ENCODE peak calls at places on chromosomes 6 and 20, in ten cellular contexts. One of them, this sample, is unnamed.

GRCh38 chr6:134026597-134026996 is 25.8 kb downstream of the SLC2A12 start:
- DNase-seq in GM12865: no peak
- DNase-seq in GM12878: no peak
- DNase-seq in fibroblast of pulmonary artery: peak; percentile 5
- DNase-seq in GM06990: no peak
- DNase-seq in AG04449: no peak
- DNase-seq in stomach: no peak
- DNase-seq in neural progenitor cell: no peak
- DNase-seq in fibroblast of lung: peak; percentile 56
- DNase-seq in osteocyte: no peak
- DNase-seq in this sample: peak; percentile 40

GRCh38 chr6:28634406-28634757 is 108.7 kb downstream of the GPX5 start:
- DNase-seq in GM12865: no peak
- DNase-seq in GM12878: no peak
- DNase-seq in fibroblast of pulmonary artery: no peak
- DNase-seq in GM06990: no peak
- DNase-seq in AG04449: no peak
- DNase-seq in stomach: no peak
- DNase-seq in neural progenitor cell: no peak
- DNase-seq in fibroblast of lung: no peak
- DNase-seq in osteocyte: no peak
- DNase-seq in this sample: no peak

GRCh38 chr6:29627762-29628418 is 5.1 kb downstream of the GABBR1 start:
- DNase-seq in GM12865: no peak
- DNase-seq in GM12878: no peak
- DNase-seq in fibroblast of pulmonary artery: peak; percentile 93
- DNase-seq in GM06990: no peak
- DNase-seq in AG04449: no peak
- DNase-seq in stomach: peak; percentile 52
- DNase-seq in neural progenitor cell: peak; percentile 91
- DNase-seq in fibroblast of lung: peak; percentile 89
- DNase-seq in osteocyte: peak; percentile 88
- DNase-seq in this sample: peak; percentile 22

GRCh38 chr6:80363501-80363900 is 257.0 kb downstream of the BCKDHB start:
- DNase-seq in GM12865: no peak
- DNase-seq in GM12878: no peak
- DNase-seq in fibroblast of pulmonary artery: peak; percentile 39
- DNase-seq in GM06990: no peak
- DNase-seq in AG04449: no peak
- DNase-seq in stomach: no peak
- DNase-seq in neural progenitor cell: no peak
- DNase-seq in fibroblast of lung: peak; percentile 23
- DNase-seq in osteocyte: no peak
- DNase-seq in this sample: no peak

GRCh38 chr6:18431581-18431980 is 44.4 kb downstream of the RNF144B start:
- DNase-seq in GM12865: no peak
- DNase-seq in GM12878: no peak
- DNase-seq in fibroblast of pulmonary artery: no peak
- DNase-seq in GM06990: no peak
- DNase-seq in AG04449: no peak
- DNase-seq in stomach: no peak
- DNase-seq in neural progenitor cell: no peak
- DNase-seq in fibroblast of lung: no peak
- DNase-seq in osteocyte: no peak
- DNase-seq in this sample: no peak

GRCh38 chr6:137921823-137922222 is 54.8 kb downstream of the TNFAIP3 start:
- DNase-seq in GM12865: peak; percentile 66
- DNase-seq in GM12878: no peak
- DNase-seq in fibroblast of pulmonary artery: no peak
- DNase-seq in GM06990: no peak
- DNase-seq in AG04449: no peak
- DNase-seq in stomach: no peak
- DNase-seq in neural progenitor cell: no peak
- DNase-seq in fibroblast of lung: no peak
- DNase-seq in osteocyte: no peak
- DNase-seq in this sample: no peak

GRCh38 chr20:37161830-37162549 is 17.1 kb upstream of the RPN2 start:
- DNase-seq in GM12865: no peak
- DNase-seq in GM12878: no peak
- DNase-seq in fibroblast of pulmonary artery: no peak
- DNase-seq in GM06990: no peak
- DNase-seq in AG04449: no peak
- DNase-seq in stomach: no peak
- DNase-seq in neural progenitor cell: no peak
- DNase-seq in fibroblast of lung: no peak
- DNase-seq in osteocyte: no peak
- DNase-seq in this sample: no peak

GRCh38 chr20:62409086-62409853 is 2.2 kb upstream of the CABLES2 start:
- DNase-seq in GM12865: no peak
- DNase-seq in GM12878: no peak
- DNase-seq in fibroblast of pulmonary artery: no peak
- DNase-seq in GM06990: no peak
- DNase-seq in AG04449: no peak
- DNase-seq in stomach: no peak
- DNase-seq in neural progenitor cell: no peak
- DNase-seq in fibroblast of lung: no peak
- DNase-seq in osteocyte: no peak
- DNase-seq in this sample: no peak

GRCh38 chr6:126661646-126662045 is 321.7 kb downstream of the CENPW start:
- DNase-seq in GM12865: no peak
- DNase-seq in GM12878: no peak
- DNase-seq in fibroblast of pulmonary artery: peak; percentile 83
- DNase-seq in GM06990: no peak
- DNase-seq in AG04449: peak; percentile 86
- DNase-seq in stomach: no peak
- DNase-seq in neural progenitor cell: no peak
- DNase-seq in fibroblast of lung: peak; percentile 71
- DNase-seq in osteocyte: no peak
- DNase-seq in this sample: no peak

GRCh38 chr6:49097116-49097515 is 365.9 kb downstream of the MMUT start:
- DNase-seq in GM12865: no peak
- DNase-seq in GM12878: no peak
- DNase-seq in fibroblast of pulmonary artery: no peak
- DNase-seq in GM06990: no peak
- DNase-seq in AG04449: no peak
- DNase-seq in stomach: no peak
- DNase-seq in neural progenitor cell: no peak
- DNase-seq in fibroblast of lung: no peak
- DNase-seq in osteocyte: no peak
- DNase-seq in this sample: no peak

GRCh38 chr20:58702859-58703648 is 10.5 kb downstream of the NPEPL1 start:
- DNase-seq in GM12865: no peak
- DNase-seq in GM12878: no peak
- DNase-seq in fibroblast of pulmonary artery: no peak
- DNase-seq in GM06990: no peak
- DNase-seq in AG04449: no peak
- DNase-seq in stomach: no peak
- DNase-seq in neural progenitor cell: no peak
- DNase-seq in fibroblast of lung: no peak
- DNase-seq in osteocyte: peak; percentile 75
- DNase-seq in this sample: no peak
- TF ChIP-seq CTCF in GM12865: peak; percentile 12
- TF ChIP-seq CTCF in GM12878: peak; percentile 31
- TF ChIP-seq CTCF in fibroblast of pulmonary artery: peak; percentile 27
- TF ChIP-seq CTCF in GM06990: peak; percentile 32
- TF ChIP-seq CTCF in AG04449: no peak
- TF ChIP-seq CTCF in stomach: no peak
- TF ChIP-seq CTCF in neural progenitor cell: peak; percentile 36
- TF ChIP-seq CTCF in fibroblast of lung: no peak
- TF ChIP-seq CTCF in osteocyte: peak; percentile 12
- TF ChIP-seq CTCF in this sample: peak; percentile 19

GRCh38 chr6:107840636-107841264 is 16.6 kb upstream of the SCML4 start:
- DNase-seq in GM12865: no peak
- DNase-seq in GM12878: no peak
- DNase-seq in fibroblast of pulmonary artery: no peak
- DNase-seq in GM06990: no peak
- DNase-seq in AG04449: no peak
- DNase-seq in stomach: no peak
- DNase-seq in neural progenitor cell: no peak
- DNase-seq in fibroblast of lung: no peak
- DNase-seq in osteocyte: peak; percentile 51
- DNase-seq in this sample: no peak
- TF ChIP-seq CTCF in GM12865: no peak
- TF ChIP-seq CTCF in GM12878: no peak
- TF ChIP-seq CTCF in fibroblast of pulmonary artery: no peak
- TF ChIP-seq CTCF in GM06990: no peak
- TF ChIP-seq CTCF in AG04449: no peak
- TF ChIP-seq CTCF in stomach: no peak
- TF ChIP-seq CTCF in neural progenitor cell: no peak
- TF ChIP-seq CTCF in fibroblast of lung: no peak
- TF ChIP-seq CTCF in osteocyte: no peak
- TF ChIP-seq CTCF in this sample: no peak

DNA sequence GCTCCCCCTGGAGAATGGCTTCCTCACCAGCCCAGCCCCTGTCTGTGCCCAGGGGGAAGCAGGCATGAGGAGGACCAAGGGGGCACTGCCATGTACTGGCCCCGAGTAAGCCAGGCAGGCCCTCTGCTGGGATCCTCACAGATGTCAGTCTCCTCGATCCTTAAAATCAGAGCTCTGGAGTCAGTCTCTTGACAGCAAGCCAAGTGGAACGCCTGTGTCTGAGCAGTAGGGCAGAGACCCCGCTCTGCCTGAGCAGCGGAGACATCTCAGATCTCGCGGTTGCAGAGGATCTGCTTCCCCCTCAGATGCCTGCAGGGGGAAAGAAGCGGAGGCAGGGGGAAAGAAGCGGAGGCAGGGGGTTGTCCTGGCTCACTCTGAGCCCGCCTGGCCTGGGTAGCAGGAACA is 92.6 kb downstream of the SNX5 start:
- DNase-seq in GM12865: no peak
- DNase-seq in GM12878: no peak
- DNase-seq in fibroblast of pulmonary artery: no peak
- DNase-seq in GM06990: no peak
- DNase-seq in AG04449: no peak
- DNase-seq in stomach: no peak
- DNase-seq in neural progenitor cell: peak; percentile 39
- DNase-seq in fibroblast of lung: no peak
- DNase-seq in osteocyte: no peak
- DNase-seq in this sample: no peak
- TF ChIP-seq CTCF in GM12865: no peak
- TF ChIP-seq CTCF in GM12878: no peak
- TF ChIP-seq CTCF in fibroblast of pulmonary artery: no peak
- TF ChIP-seq CTCF in GM06990: no peak
- TF ChIP-seq CTCF in AG04449: no peak
- TF ChIP-seq CTCF in stomach: no peak
- TF ChIP-seq CTCF in neural progenitor cell: no peak
- TF ChIP-seq CTCF in fibroblast of lung: no peak
- TF ChIP-seq CTCF in osteocyte: peak; percentile 23
- TF ChIP-seq CTCF in this sample: no peak

GRCh38 chr6:108714774-108715414 is 133.3 kb upstream of the ARMC2 start:
- DNase-seq in GM12865: no peak
- DNase-seq in GM12878: no peak
- DNase-seq in fibroblast of pulmonary artery: no peak
- DNase-seq in GM06990: no peak
- DNase-seq in AG04449: no peak
- DNase-seq in stomach: no peak
- DNase-seq in neural progenitor cell: no peak
- DNase-seq in fibroblast of lung: peak; percentile 58
- DNase-seq in osteocyte: no peak
- DNase-seq in this sample: no peak
- TF ChIP-seq CTCF in GM12865: no peak
- TF ChIP-seq CTCF in GM12878: no peak
- TF ChIP-seq CTCF in fibroblast of pulmonary artery: no peak
- TF ChIP-seq CTCF in GM06990: no peak
- TF ChIP-seq CTCF in AG04449: no peak
- TF ChIP-seq CTCF in stomach: no peak
- TF ChIP-seq CTCF in neural progenitor cell: no peak
- TF ChIP-seq CTCF in fibroblast of lung: peak; percentile 13
- TF ChIP-seq CTCF in osteocyte: no peak
- TF ChIP-seq CTCF in this sample: no peak

GRCh38 chr6:99225172-99225571 is 124.3 kb downstream of the FAXC start:
- DNase-seq in GM12865: no peak
- DNase-seq in GM12878: no peak
- DNase-seq in fibroblast of pulmonary artery: no peak
- DNase-seq in GM06990: no peak
- DNase-seq in AG04449: no peak
- DNase-seq in stomach: no peak
- DNase-seq in neural progenitor cell: no peak
- DNase-seq in fibroblast of lung: no peak
- DNase-seq in osteocyte: no peak
- DNase-seq in this sample: no peak

GRCh38 chr6:99216959-99217358 is 132.5 kb downstream of the FAXC start:
- DNase-seq in GM12865: no peak
- DNase-seq in GM12878: no peak
- DNase-seq in fibroblast of pulmonary artery: no peak
- DNase-seq in GM06990: no peak
- DNase-seq in AG04449: no peak
- DNase-seq in stomach: no peak
- DNase-seq in neural progenitor cell: no peak
- DNase-seq in fibroblast of lung: no peak
- DNase-seq in osteocyte: no peak
- DNase-seq in this sample: no peak

GRCh38 chr6:99219788-99220187 is 129.7 kb downstream of the FAXC start:
- DNase-seq in GM12865: peak; percentile 24
- DNase-seq in GM12878: no peak
- DNase-seq in fibroblast of pulmonary artery: no peak
- DNase-seq in GM06990: no peak
- DNase-seq in AG04449: no peak
- DNase-seq in stomach: peak; percentile 70
- DNase-seq in neural progenitor cell: peak; percentile 76
- DNase-seq in fibroblast of lung: no peak
- DNase-seq in osteocyte: no peak
- DNase-seq in this sample: peak; percentile 72
- TF ChIP-seq CTCF in GM12865: peak; percentile 22
- TF ChIP-seq CTCF in GM12878: peak; percentile 28
- TF ChIP-seq CTCF in fibroblast of pulmonary artery: no peak
- TF ChIP-seq CTCF in GM06990: peak; percentile 52
- TF ChIP-seq CTCF in AG04449: no peak
- TF ChIP-seq CTCF in stomach: no peak
- TF ChIP-seq CTCF in neural progenitor cell: peak; percentile 50
- TF ChIP-seq CTCF in fibroblast of lung: no peak
- TF ChIP-seq CTCF in osteocyte: no peak
- TF ChIP-seq CTCF in this sample: no peak

DNA sequence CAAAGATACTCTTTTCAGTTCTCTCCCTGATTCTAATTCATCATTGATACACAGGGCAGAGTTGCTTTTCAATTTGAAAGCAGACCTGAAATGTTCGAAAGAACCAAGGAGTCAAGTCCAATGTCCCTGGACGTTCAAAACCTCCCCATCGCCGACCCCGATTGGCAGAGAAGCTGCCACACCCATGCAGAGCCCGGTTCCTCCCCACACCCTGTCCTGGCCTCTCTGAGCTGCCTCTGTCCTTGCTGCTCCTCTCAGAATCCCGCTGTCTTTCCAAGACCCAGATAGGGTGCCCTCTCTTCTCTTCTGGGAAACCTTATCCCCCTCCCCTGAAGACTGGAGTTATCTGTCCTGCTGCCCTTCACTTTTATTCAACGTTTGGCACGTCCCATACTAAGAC is 52.3 kb upstream of the CITED2 start:
- DNase-seq in GM12865: no peak
- DNase-seq in GM12878: no peak
- DNase-seq in fibroblast of pulmonary artery: no peak
- DNase-seq in GM06990: no peak
- DNase-seq in AG04449: no peak
- DNase-seq in stomach: no peak
- DNase-seq in neural progenitor cell: no peak
- DNase-seq in fibroblast of lung: no peak
- DNase-seq in osteocyte: no peak
- DNase-seq in this sample: no peak
- TF ChIP-seq CTCF in GM12865: no peak
- TF ChIP-seq CTCF in GM12878: no peak
- TF ChIP-seq CTCF in fibroblast of pulmonary artery: no peak
- TF ChIP-seq CTCF in GM06990: no peak
- TF ChIP-seq CTCF in AG04449: no peak
- TF ChIP-seq CTCF in stomach: no peak
- TF ChIP-seq CTCF in neural progenitor cell: no peak
- TF ChIP-seq CTCF in fibroblast of lung: no peak
- TF ChIP-seq CTCF in osteocyte: no peak
- TF ChIP-seq CTCF in this sample: no peak

This sample was measured in Calu3.